ENCODE peak calls at places on chromosome 1, in ten cellular contexts. V, W, R, S, D, J, G, T, Y and B are unnamed samples. For H3K4me1, the result is how much of the 10 kb centered on the place peaks cover.

GRCh38 chr1:110634455-110635281 is 28.5 kb upstream of the KCNA2 start:
- DNase-seq in V (peak), W (peak), R (peak), S (no peak), D (no peak), J (peak), G (peak), T (peak), Y (peak), B (no peak)

GRCh38 chr1:72837781-72838180 is 555.4 kb upstream of the NEGR1 start:
- DNase-seq in V (no peak), W (no peak), R (peak), S (no peak), D (no peak), J (no peak), G (no peak), T (no peak), Y (no peak), B (no peak)

GRCh38 chr1:101088431-101088830 is 62.8 kb upstream of the DPH5 start:
- DNase-seq in V (no peak), W (peak), R (no peak), S (no peak), D (no peak), J (no peak), G (no peak), T (no peak), Y (no peak), B (no peak)

GRCh38 chr1:29804181-29804899 is 568.0 kb downstream of the PTPRU start:
- DNase-seq in V (no peak), W (no peak), R (peak), S (no peak), D (no peak), J (no peak), G (no peak), T (peak), Y (no peak), B (no peak)

GRCh38 chr1:9293241-9293511 is 482 bp downstream of the SPSB1 start:
- DNase-seq in V (no peak), W (no peak), R (no peak), S (no peak), D (no peak), J (no peak), G (no peak), T (no peak), Y (no peak), B (no peak)

GRCh38 chr1:198528376-198528775 is 12.1 kb downstream of the ATP6V1G3 start:
- DNase-seq in V (no peak), W (peak), R (no peak), S (no peak), D (no peak), J (no peak), G (no peak), T (no peak), Y (no peak), B (no peak)

GRCh38 chr1:27719286-27720251 is 6.2 kb upstream of the FAM76A start:
- DNase-seq in V (no peak), W (peak), R (no peak), S (no peak), D (no peak), J (no peak), G (no peak), T (no peak), Y (no peak), B (peak)

GRCh38 chr1:89607156-89607555 is 25.8 kb upstream of the LRRC8C start:
- DNase-seq in V (no peak), W (no peak), R (no peak), S (no peak), D (no peak), J (no peak), G (no peak), T (no peak), Y (no peak), B (no peak)

GRCh38 chr1:11752359-11753208 is 9.4 kb upstream of the C1orf167 start:
- DNase-seq in V (no peak), W (no peak), R (no peak), S (no peak), D (no peak), J (no peak), G (no peak), T (no peak), Y (no peak), B (no peak)

GRCh38 chr1:181061891-181062777 is 26.4 kb upstream of the IER5 start:
- DNase-seq in V (peak), W (no peak), R (no peak), S (no peak), D (peak), J (peak), G (peak), T (no peak), Y (no peak), B (no peak)
- H3K4me3 ChIP-seq in V (no peak), W (no peak), R (no peak), S (no peak), D (no peak), J (no peak), G (peak), T (no peak), Y (no peak), B (no peak)

GRCh38 chr1:197067457-197067818 is 378 bp upstream of the F13B start:
- DNase-seq in V (no peak), W (no peak), R (no peak), S (peak), D (no peak), J (no peak), G (no peak), T (no peak), Y (no peak), B (no peak)

GRCh38 chr1:197066277-197066676 is 783 bp downstream of the F13B start:
- DNase-seq in V (no peak), W (no peak), R (no peak), S (no peak), D (no peak), J (no peak), G (no peak), T (no peak), Y (no peak), B (no peak)

GRCh38 chr1:197065549-197065948 is 1.5 kb downstream of the F13B start:
- DNase-seq in V (no peak), W (peak), R (no peak), S (no peak), D (no peak), J (no peak), G (no peak), T (no peak), Y (no peak), B (no peak)

GRCh38 chr1:197063212-197063611 is 3.8 kb downstream of the F13B start:
- DNase-seq in V (no peak), W (peak), R (no peak), S (no peak), D (no peak), J (no peak), G (no peak), T (no peak), Y (no peak), B (no peak)

GRCh38 chr1:197066719-197067456 is at the start of gene F13B:
- DNase-seq in V (no peak), W (no peak), R (no peak), S (peak), D (no peak), J (no peak), G (no peak), T (no peak), Y (no peak), B (no peak)
- TF ChIP-seq CTCF in V (peak), W (no peak), R (peak), S (peak), D (no peak), J (no peak), G (no peak), T (no peak), Y (no peak), B (no peak)

GRCh38 chr1:210339500-210339899 is 10.8 kb downstream of the HHAT start:
- DNase-seq in V (no peak), W (no peak), R (no peak), S (no peak), D (no peak), J (no peak), G (no peak), T (no peak), Y (no peak), B (no peak)

GRCh38 chr1:210340751-210341328 is 12.1 kb downstream of the HHAT start:
- DNase-seq in V (no peak), W (no peak), R (no peak), S (no peak), D (no peak), J (no peak), G (no peak), T (no peak), Y (no peak), B (no peak)

GRCh38 chr1:210344706-210345105 is 16.0 kb downstream of the HHAT start:
- DNase-seq in V (no peak), W (no peak), R (peak), S (no peak), D (no peak), J (no peak), G (no peak), T (no peak), Y (no peak), B (no peak)

GRCh38 chr1:210340311-210340710 is 11.6 kb downstream of the HHAT start:
- DNase-seq in V (no peak), W (no peak), R (no peak), S (no peak), D (no peak), J (no peak), G (no peak), T (no peak), Y (no peak), B (no peak)

DNA sequence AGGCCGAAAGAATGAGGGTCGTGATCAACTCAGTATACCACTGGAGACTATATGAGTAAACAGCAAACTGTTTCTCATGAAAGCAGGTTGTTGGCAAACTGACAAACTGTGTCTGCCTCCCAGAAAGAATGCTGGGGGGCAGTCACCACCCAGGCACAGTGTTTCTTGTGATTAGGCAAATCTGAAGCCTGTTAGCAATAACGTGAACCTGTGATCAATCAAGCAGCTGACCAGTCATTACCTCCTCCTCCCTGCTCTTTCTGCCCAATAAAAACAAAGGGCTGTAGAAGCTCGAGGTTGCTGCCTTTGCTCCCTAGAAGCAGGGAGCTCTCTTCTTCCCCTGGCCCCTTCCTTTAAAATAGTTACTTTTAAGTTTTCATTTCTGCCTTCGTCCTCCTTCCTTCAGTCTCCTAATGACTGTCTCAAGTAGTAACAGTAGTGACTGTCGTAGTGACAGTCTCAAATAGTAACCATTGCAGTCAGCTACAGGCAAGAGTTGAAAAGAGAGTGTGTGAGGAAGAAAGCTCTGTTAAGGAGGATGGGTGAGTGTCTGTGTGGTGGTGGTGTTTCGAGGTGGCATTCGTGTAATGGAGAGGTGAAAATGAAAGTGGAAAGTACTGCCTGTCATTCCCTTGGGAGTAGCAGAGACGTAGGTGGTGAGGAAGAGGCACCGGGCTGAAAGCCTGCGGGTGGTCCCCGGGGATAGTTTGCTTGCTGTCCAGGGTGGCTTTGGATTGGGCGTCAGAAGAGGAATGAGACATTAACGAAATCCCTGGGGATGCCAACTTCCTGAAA is 14.5 kb downstream of the HHAT start:
- DNase-seq in V (no peak), W (no peak), R (peak), S (no peak), D (no peak), J (no peak), G (no peak), T (no peak), Y (no peak), B (no peak)
- H3K4me1 ChIP-seq in V (under half), W (under half), R (under half), S (under half), D (under half), J (under half), G (under half), T (under half), Y (under half), B (under half)

DNA sequence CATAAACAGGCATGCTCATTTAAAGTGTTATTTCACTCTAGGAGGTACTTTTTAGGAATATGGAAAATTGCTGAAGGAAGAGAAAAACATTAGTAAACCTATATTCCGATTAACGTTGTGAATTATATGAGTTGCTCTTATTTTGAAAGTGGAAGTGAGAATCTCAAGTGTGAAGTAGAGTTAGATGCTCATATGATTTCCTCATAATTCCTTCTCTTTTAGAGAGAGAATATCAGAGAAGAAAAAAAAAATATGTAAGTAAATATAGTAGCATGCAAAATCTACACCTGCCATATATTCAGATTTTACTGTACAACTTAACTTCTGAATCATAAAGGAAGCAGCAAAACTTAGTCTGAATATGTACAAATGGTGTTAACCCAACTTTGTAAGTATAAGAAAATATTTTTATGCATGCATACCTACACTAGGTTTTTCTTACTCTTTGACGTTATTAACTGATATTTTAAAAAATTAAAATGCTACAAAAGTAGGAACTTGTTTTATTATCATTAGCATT is 407.0 kb upstream of the B3GALT2 start:
- DNase-seq in V (no peak), W (no peak), R (no peak), S (no peak), D (no peak), J (no peak), G (no peak), T (no peak), Y (no peak), B (no peak)
- H3K4me3 ChIP-seq in V (no peak), W (no peak), R (no peak), S (no peak), D (no peak), J (no peak), G (no peak), T (no peak), Y (no peak), B (no peak)

DNA sequence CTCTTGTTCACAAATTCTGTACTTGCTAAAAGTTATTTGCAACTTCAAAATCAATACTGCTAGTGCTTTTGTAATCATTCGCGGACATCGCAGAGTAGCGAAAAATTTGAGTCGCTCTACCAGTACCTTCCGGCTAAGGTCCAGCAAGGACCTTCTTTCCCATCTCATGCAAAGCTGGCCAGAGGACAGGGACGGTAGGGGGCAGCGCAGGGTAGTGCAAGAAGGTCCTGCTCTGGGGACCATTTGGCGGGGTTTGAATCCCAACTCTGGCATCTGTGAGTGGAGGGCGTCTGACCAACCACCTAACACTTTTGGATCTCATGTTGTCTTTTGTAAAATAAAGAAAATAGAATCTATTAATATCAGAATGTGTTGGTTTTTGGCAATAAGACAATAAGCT is 258.3 kb downstream of the SPATA17 start:
- DNase-seq in V (no peak), W (no peak), R (peak), S (no peak), D (no peak), J (peak), G (no peak), T (no peak), Y (no peak), B (peak)
- TF ChIP-seq CTCF in V (no peak), W (peak), R (peak), S (peak), D (no peak), J (no peak), G (no peak), T (no peak), Y (peak), B (peak)

DNA sequence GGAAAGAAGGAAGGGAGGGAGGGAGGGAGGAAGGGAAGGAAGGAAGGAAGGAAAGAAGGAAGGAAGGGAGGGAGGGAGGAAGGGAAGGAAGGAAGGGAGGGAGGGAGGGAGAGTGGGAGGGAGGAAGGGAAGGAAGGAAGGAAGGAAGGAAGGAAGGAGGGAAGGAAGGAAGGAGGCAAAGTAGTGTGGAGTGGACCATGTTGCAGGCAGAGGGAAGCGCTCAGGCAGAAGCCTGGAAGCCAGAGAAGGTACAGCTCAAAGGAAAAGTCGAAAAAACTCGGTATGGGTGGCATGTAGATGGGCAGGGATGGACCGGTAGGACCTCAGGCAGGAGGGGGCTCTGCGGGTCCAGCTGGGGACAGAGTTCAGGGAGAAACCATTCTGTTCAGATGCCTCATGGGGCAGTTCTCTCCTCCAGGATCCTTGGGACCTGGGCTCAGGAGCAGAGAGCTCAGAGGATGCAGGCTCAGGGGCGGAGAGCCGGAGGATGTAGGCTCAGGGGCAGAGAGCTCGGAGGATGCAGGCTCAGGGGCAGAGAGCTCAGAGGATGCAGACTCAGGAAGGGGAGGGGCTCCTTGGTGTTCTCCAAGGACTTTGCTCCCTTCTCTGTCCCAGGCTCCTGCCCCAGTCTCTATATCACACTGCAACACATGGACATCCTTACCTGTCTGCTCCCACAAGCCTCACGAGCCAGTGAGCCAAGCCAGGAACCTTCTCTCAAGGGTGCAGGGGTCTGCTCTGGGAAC is 13.6 kb upstream of the PADI3 start:
- DNase-seq in V (no peak), W (no peak), R (no peak), S (no peak), D (no peak), J (no peak), G (no peak), T (no peak), Y (no peak), B (peak)
- H3K4me1 ChIP-seq in V (under half), W (under half), R (under half), S (under half), D (under half), J (under half), G (under half), T (under half), Y (under half), B (under half)

GRCh38 chr1:19455353-19455752 is 30.0 kb downstream of the CAPZB start:
- DNase-seq in V (no peak), W (no peak), R (peak), S (no peak), D (no peak), J (no peak), G (no peak), T (no peak), Y (no peak), B (no peak)

GRCh38 chr1:19453843-19454242 is 31.5 kb downstream of the CAPZB start:
- DNase-seq in V (no peak), W (no peak), R (peak), S (no peak), D (no peak), J (no peak), G (no peak), T (no peak), Y (no peak), B (no peak)

GRCh38 chr1:19456915-19457554 is 28.3 kb downstream of the CAPZB start:
- DNase-seq in V (no peak), W (peak), R (peak), S (no peak), D (no peak), J (no peak), G (no peak), T (no peak), Y (no peak), B (no peak)

GRCh38 chr1:19452221-19452663 is 33.1 kb downstream of the CAPZB start:
- DNase-seq in V (peak), W (peak), R (no peak), S (no peak), D (peak), J (peak), G (peak), T (no peak), Y (no peak), B (no peak)

GRCh38 chr1:19454265-19455198 is 30.8 kb downstream of the CAPZB start:
- DNase-seq in V (peak), W (no peak), R (peak), S (no peak), D (no peak), J (no peak), G (no peak), T (no peak), Y (no peak), B (no peak)
- H3K4me3 ChIP-seq in V (no peak), W (no peak), R (no peak), S (no peak), D (no peak), J (no peak), G (no peak), T (no peak), Y (no peak), B (no peak)